ENCODE peak calls at places on chromosomes 4 and X, in seven cellular contexts. K is foreskin melanocyte, J is PC-9, S is iris pigment epithelial cell, R is lower lobe of right lung, F is activated T-cell treated with anti-CD3 and anti-CD28 coated beads for 48 hours, M is upper lobe of right lung. B is an unnamed sample.

GRCh38 chr4:169385356-169385755 is 114.6 kb upstream of the SH3RF1 start:
- DNase-seq in K (no peak), J (no peak), S (peak), R (no peak), F (no peak), M (no peak), B (peak)

GRCh38 chr4:7701866-7702649 is 237.6 kb downstream of the AFAP1 start:
- DNase-seq in K (no peak), J (no peak), S (no peak), R (no peak), F (no peak), M (no peak), B (no peak)

GRCh38 chr4:11842620-11843263 is 414.0 kb upstream of the HS3ST1 start:
- DNase-seq in K (no peak), J (no peak), S (no peak), R (no peak), F (no peak), M (no peak), B (no peak)

GRCh38 chrX:48933757-48934156 is 14.9 kb upstream of the PIM2 start:
- DNase-seq in K (no peak), J (no peak), S (no peak), R (no peak), F (no peak), M (no peak), B (no peak)

GRCh38 chr4:146699910-146700309 is 61.2 kb downstream of the POU4F2 start:
- DNase-seq in K (no peak), J (no peak), S (no peak), R (no peak), F (no peak), M (no peak), B (no peak)

GRCh38 chr4:89549907-89550306 is 242.3 kb upstream of the GPRIN3 start:
- DNase-seq in K (no peak), J (no peak), S (peak), R (no peak), F (no peak), M (no peak), B (no peak)

GRCh38 chr4:174434455-174434854 is 87.8 kb downstream of the HPGD start:
- DNase-seq in K (no peak), J (no peak), S (no peak), R (no peak), F (no peak), M (no peak), B (peak)

GRCh38 chr4:158778065-158778711 is 9.4 kb downstream of the FNIP2 start:
- DNase-seq in K (no peak), J (no peak), S (no peak), R (no peak), F (no peak), M (no peak), B (no peak)

GRCh38 chr4:174611792-174612191 is 89.5 kb upstream of the HPGD start:
- DNase-seq in K (no peak), J (no peak), S (no peak), R (no peak), F (no peak), M (no peak), B (no peak)

GRCh38 chr4:142660728-142661127 is 185.4 kb downstream of the INPP4B start:
- DNase-seq in K (no peak), J (no peak), S (no peak), R (no peak), F (no peak), M (no peak), B (no peak)

GRCh38 chr4:8443801-8444200 is 3.2 kb downstream of the TRMT44 start:
- DNase-seq in K (no peak), J (no peak), S (no peak), R (no peak), F (no peak), M (no peak), B (no peak)

GRCh38 chr4:22442956-22443355 is 72.9 kb downstream of the ADGRA3 start:
- DNase-seq in K (no peak), J (no peak), S (no peak), R (no peak), F (no peak), M (no peak), B (no peak)

GRCh38 chr4:78749972-78750727 is 26.0 kb upstream of the BMP2K start:
- DNase-seq in K (no peak), J (no peak), S (no peak), R (no peak), F (no peak), M (no peak), B (no peak)

GRCh38 chr4:6674500-6675149 is 19.1 kb upstream of the S100P start:
- DNase-seq in K (no peak), J (peak), S (peak), R (no peak), F (no peak), M (no peak), B (peak)

GRCh38 chrX:44927398-44927797 is 54.4 kb downstream of the KDM6A start:
- DNase-seq in K (no peak), J (no peak), S (no peak), R (no peak), F (no peak), M (no peak), B (no peak)

GRCh38 chr4:5416637-5417036 is 291.7 kb downstream of the EVC2 start:
- DNase-seq in K (no peak), J (no peak), S (no peak), R (no peak), F (no peak), M (no peak), B (no peak)

GRCh38 chr4:173009129-173009823 is 159.3 kb upstream of the GALNT7 start:
- DNase-seq in K (peak), J (no peak), S (peak), R (no peak), F (no peak), M (no peak), B (peak)

GRCh38 chr4:154620111-154620510 is 7.7 kb upstream of the FGG start:
- DNase-seq in K (no peak), J (no peak), S (no peak), R (no peak), F (no peak), M (no peak), B (no peak)

GRCh38 chr4:108919229-108919893 is 156.5 kb upstream of the ETNPPL start:
- DNase-seq in K (no peak), J (no peak), S (no peak), R (no peak), F (no peak), M (no peak), B (no peak)

GRCh38 chr4:601612-602558 is 23.5 kb upstream of the PDE6B start:
- DNase-seq in K (no peak), J (no peak), S (no peak), R (no peak), F (no peak), M (no peak), B (no peak)

GRCh38 chrX:120450163-120450562 is 18.9 kb downstream of the LAMP2 start:
- DNase-seq in K (no peak), J (no peak), S (no peak), R (no peak), F (no peak), M (no peak), B (no peak)

GRCh38 chr4:170990989-170991589 is 822.1 kb upstream of the GALNTL6 start:
- DNase-seq in K (peak), J (no peak), S (peak), R (no peak), F (no peak), M (no peak), B (no peak)

GRCh38 chr4:118981171-118981838 is 92.7 kb downstream of the SYNPO2 start:
- DNase-seq in K (no peak), J (no peak), S (peak), R (no peak), F (no peak), M (no peak), B (peak)

GRCh38 chr4:1255151-1255550 is 6.2 kb upstream of the CTBP1 start:
- DNase-seq in K (no peak), J (no peak), S (peak), R (no peak), F (no peak), M (no peak), B (peak)

GRCh38 chr4:168421671-168422070 is 58.6 kb downstream of the DDX60L start:
- DNase-seq in K (peak), J (peak), S (peak), R (no peak), F (no peak), M (no peak), B (peak)

GRCh38 chr4:8332038-8332857 is 62.7 kb downstream of the HTRA3 start:
- DNase-seq in K (no peak), J (no peak), S (no peak), R (peak), F (no peak), M (peak), B (no peak)

GRCh38 chr4:114264877-114265291 is 285.4 kb upstream of the ARSJ start:
- DNase-seq in K (no peak), J (no peak), S (no peak), R (no peak), F (no peak), M (no peak), B (peak)

GRCh38 chr4:71338846-71339593 is at the start of gene SLC4A4:
- DNase-seq in K (peak), J (no peak), S (peak), R (no peak), F (no peak), M (no peak), B (peak)

GRCh38 chr4:9924750-9925149 is 96.5 kb downstream of the SLC2A9 start:
- DNase-seq in K (no peak), J (peak), S (peak), R (no peak), F (no peak), M (no peak), B (peak)

GRCh38 chrX:118497180-118497814 is 1.7 kb downstream of the DOCK11 start:
- DNase-seq in K (no peak), J (no peak), S (no peak), R (no peak), F (no peak), M (no peak), B (no peak)

GRCh38 chrX:152600853-152601635 is 36.7 kb upstream of the GABRQ start:
- DNase-seq in K (no peak), J (no peak), S (no peak), R (no peak), F (no peak), M (no peak), B (no peak)

GRCh38 chrX:2243913-2244460 is 256.8 kb downstream of the DHRSX start:
- DNase-seq in K (no peak), J (no peak), S (no peak), R (no peak), F (no peak), M (no peak), B (peak)

GRCh38 chr4:41346306-41347061 is 89.8 kb downstream of the UCHL1 start:
- DNase-seq in K (peak), J (no peak), S (peak), R (no peak), F (no peak), M (no peak), B (no peak)

GRCh38 chr4:148790691-148791090 is 348.5 kb upstream of the NR3C2 start:
- DNase-seq in K (no peak), J (no peak), S (peak), R (no peak), F (no peak), M (no peak), B (peak)

GRCh38 chrX:68185161-68185560 is 248.1 kb downstream of the OPHN1 start:
- DNase-seq in K (no peak), J (no peak), S (no peak), R (no peak), F (no peak), M (no peak), B (no peak)